ENCODE peak calls at places on chromosomes 2 and 18, in six cellular contexts. One of them, this sample, is unnamed.

GRCh38 chr2:16613475-16613874 is 52.2 kb downstream of the CYRIA start:
- DNase-seq in GM19239: no peak
- DNase-seq in NCI-H2171 treated with DMSO at 0.1 percent for 48 hours: no peak
- DNase-seq in activated CD8-positive, alpha-beta memory T cell treated with anti-CD3 and anti-CD28 coated beads for 1 hour: no peak
- DNase-seq in MCF 10A: peak; percentile 38
- DNase-seq in WTC11: no peak
- DNase-seq in this sample: peak; percentile 40

GRCh38 chr18:46097853-46098615 is at the start of gene ATP5F1A:
- DNase-seq in GM19239: peak; percentile 65
- DNase-seq in NCI-H2171 treated with DMSO at 0.1 percent for 48 hours: peak; percentile 90
- DNase-seq in activated CD8-positive, alpha-beta memory T cell treated with anti-CD3 and anti-CD28 coated beads for 1 hour: peak; percentile 78
- DNase-seq in MCF 10A: peak; percentile 79
- DNase-seq in WTC11: peak; percentile 82
- DNase-seq in this sample: peak; percentile 85

GRCh38 chr2:8121826-8122505 is 559.9 kb upstream of the ID2 start:
- DNase-seq in GM19239: no peak
- DNase-seq in NCI-H2171 treated with DMSO at 0.1 percent for 48 hours: no peak
- DNase-seq in activated CD8-positive, alpha-beta memory T cell treated with anti-CD3 and anti-CD28 coated beads for 1 hour: no peak
- DNase-seq in MCF 10A: no peak
- DNase-seq in WTC11: no peak
- DNase-seq in this sample: no peak

GRCh38 chr2:232537499-232537898 is 2.0 kb upstream of the CHRNG start:
- DNase-seq in GM19239: no peak
- DNase-seq in NCI-H2171 treated with DMSO at 0.1 percent for 48 hours: no peak
- DNase-seq in activated CD8-positive, alpha-beta memory T cell treated with anti-CD3 and anti-CD28 coated beads for 1 hour: no peak
- DNase-seq in MCF 10A: no peak
- DNase-seq in WTC11: no peak
- DNase-seq in this sample: no peak

GRCh38 chr2:54475285-54475684 is 19.2 kb downstream of the SPTBN1 start:
- DNase-seq in GM19239: no peak
- DNase-seq in NCI-H2171 treated with DMSO at 0.1 percent for 48 hours: no peak
- DNase-seq in activated CD8-positive, alpha-beta memory T cell treated with anti-CD3 and anti-CD28 coated beads for 1 hour: no peak
- DNase-seq in MCF 10A: no peak
- DNase-seq in WTC11: no peak
- DNase-seq in this sample: no peak

GRCh38 chr18:63378919-63379638 is 12.1 kb upstream of the KDSR start:
- DNase-seq in GM19239: no peak
- DNase-seq in NCI-H2171 treated with DMSO at 0.1 percent for 48 hours: no peak
- DNase-seq in activated CD8-positive, alpha-beta memory T cell treated with anti-CD3 and anti-CD28 coated beads for 1 hour: no peak
- DNase-seq in MCF 10A: no peak
- DNase-seq in WTC11: no peak
- DNase-seq in this sample: no peak

GRCh38 chr2:207048421-207048820 is 109.1 kb downstream of the CPO start:
- DNase-seq in GM19239: no peak
- DNase-seq in NCI-H2171 treated with DMSO at 0.1 percent for 48 hours: no peak
- DNase-seq in activated CD8-positive, alpha-beta memory T cell treated with anti-CD3 and anti-CD28 coated beads for 1 hour: no peak
- DNase-seq in MCF 10A: no peak
- DNase-seq in WTC11: no peak
- DNase-seq in this sample: no peak

GRCh38 chr2:5070257-5070656 is 621.9 kb upstream of the SOX11 start:
- DNase-seq in GM19239: no peak
- DNase-seq in NCI-H2171 treated with DMSO at 0.1 percent for 48 hours: peak; percentile 41
- DNase-seq in activated CD8-positive, alpha-beta memory T cell treated with anti-CD3 and anti-CD28 coated beads for 1 hour: no peak
- DNase-seq in MCF 10A: peak; percentile 83
- DNase-seq in WTC11: no peak
- DNase-seq in this sample: no peak

GRCh38 chr18:43671431-43671830 is 394.1 kb upstream of the SYT4 start:
- DNase-seq in GM19239: no peak
- DNase-seq in NCI-H2171 treated with DMSO at 0.1 percent for 48 hours: no peak
- DNase-seq in activated CD8-positive, alpha-beta memory T cell treated with anti-CD3 and anti-CD28 coated beads for 1 hour: no peak
- DNase-seq in MCF 10A: no peak
- DNase-seq in WTC11: no peak
- DNase-seq in this sample: no peak

GRCh38 chr2:134927195-134927594 is 8.6 kb downstream of the CCNT2 start:
- DNase-seq in GM19239: no peak
- DNase-seq in NCI-H2171 treated with DMSO at 0.1 percent for 48 hours: no peak
- DNase-seq in activated CD8-positive, alpha-beta memory T cell treated with anti-CD3 and anti-CD28 coated beads for 1 hour: no peak
- DNase-seq in MCF 10A: peak; percentile 69
- DNase-seq in WTC11: no peak
- DNase-seq in this sample: no peak

GRCh38 chr2:16088713-16089112 is 148.4 kb downstream of the MYCN start:
- DNase-seq in GM19239: no peak
- DNase-seq in NCI-H2171 treated with DMSO at 0.1 percent for 48 hours: no peak
- DNase-seq in activated CD8-positive, alpha-beta memory T cell treated with anti-CD3 and anti-CD28 coated beads for 1 hour: no peak
- DNase-seq in MCF 10A: no peak
- DNase-seq in WTC11: no peak
- DNase-seq in this sample: no peak

GRCh38 chr18:39350916-39351315 is 1785.3 kb upstream of the CELF4 start:
- DNase-seq in GM19239: no peak
- DNase-seq in NCI-H2171 treated with DMSO at 0.1 percent for 48 hours: no peak
- DNase-seq in activated CD8-positive, alpha-beta memory T cell treated with anti-CD3 and anti-CD28 coated beads for 1 hour: no peak
- DNase-seq in MCF 10A: no peak
- DNase-seq in WTC11: no peak
- DNase-seq in this sample: no peak

GRCh38 chr2:131039535-131039907 is 53.7 kb downstream of the FAM168B start:
- DNase-seq in GM19239: no peak
- DNase-seq in NCI-H2171 treated with DMSO at 0.1 percent for 48 hours: no peak
- DNase-seq in activated CD8-positive, alpha-beta memory T cell treated with anti-CD3 and anti-CD28 coated beads for 1 hour: no peak
- DNase-seq in MCF 10A: no peak
- DNase-seq in WTC11: no peak
- DNase-seq in this sample: no peak

GRCh38 chr2:124649001-124649400 is 623.9 kb downstream of the CNTNAP5 start:
- DNase-seq in GM19239: no peak
- DNase-seq in NCI-H2171 treated with DMSO at 0.1 percent for 48 hours: no peak
- DNase-seq in activated CD8-positive, alpha-beta memory T cell treated with anti-CD3 and anti-CD28 coated beads for 1 hour: no peak
- DNase-seq in MCF 10A: no peak
- DNase-seq in WTC11: no peak
- DNase-seq in this sample: no peak

GRCh38 chr2:110794390-110794789 is 62.0 kb downstream of the ACOXL start:
- DNase-seq in GM19239: no peak
- DNase-seq in NCI-H2171 treated with DMSO at 0.1 percent for 48 hours: no peak
- DNase-seq in activated CD8-positive, alpha-beta memory T cell treated with anti-CD3 and anti-CD28 coated beads for 1 hour: no peak
- DNase-seq in MCF 10A: no peak
- DNase-seq in WTC11: no peak
- DNase-seq in this sample: no peak